ENCODE peak calls at places on chromosomes 7 and 10, in six cellular contexts. M is GM20000; X is activated naive CD8-positive, alpha-beta T cell treated with anti-CD3 and anti-CD28 coated beads, Interleukin-2, amount 50 U/mL, for 24 hours; H is naive thymus-derived CD8-positive, alpha-beta T cell; J is stimulated activated CD4-positive, alpha-beta T cell treated with anti-CD3 and anti-CD28 coated beads, Interleukin-4, amount 100 ng/mL, for 48 hours; A is NCI-H1105 treated with DMSO at 0.1 percent for 48 hours. D is an unnamed sample.

GRCh38 chr7:18013936-18014335 is 13.7 kb downstream of the PRPS1L1 start:
- DNase-seq in X (no peak), H (no peak), A (no peak), J (no peak), M (no peak), D (no peak)

GRCh38 chr10:112951349-112952281 is 1.6 kb downstream of the TCF7L2 start:
- DNase-seq in M (peak; percentile 56), J (no peak), H (peak; percentile 49), A (no peak), X (peak; percentile 50), D (no peak)

GRCh38 chr10:113993489-113993932 is 50.2 kb upstream of the ADRB1 start:
- DNase-seq in J (no peak), M (peak; percentile 26), X (no peak), H (no peak), A (no peak), D (no peak)

GRCh38 chr10:29617880-29618340 is 16.9 kb downstream of the SVIL start:
- DNase-seq in A (no peak), M (no peak), H (no peak), X (no peak), J (no peak), D (peak; percentile 5)

GRCh38 chr7:158782638-158783490 is 46.4 kb downstream of the ESYT2 start:
- DNase-seq in X (no peak), J (no peak), M (no peak), A (no peak), H (peak; percentile 15), D (no peak)

GRCh38 chr10:23195846-23196200 is 3.7 kb downstream of the PTF1A start:
- DNase-seq in X (no peak), H (no peak), J (no peak), M (no peak), A (no peak), D (no peak)

GRCh38 chr7:135213831-135214230 is 2.5 kb upstream of the WDR91 start:
- DNase-seq in A (no peak), J (no peak), M (no peak), X (no peak), H (no peak), D (no peak)

GRCh38 chr7:71393661-71394060 is 261.7 kb downstream of the GALNT17 start:
- DNase-seq in X (no peak), H (no peak), A (no peak), M (no peak), J (no peak), D (no peak)

GRCh38 chr10:91137822-91138221 is 82.6 kb upstream of the PCGF5 start:
- DNase-seq in J (no peak), X (no peak), M (no peak), H (no peak), A (peak; percentile 75), D (no peak)

GRCh38 chr10:129055966-129056365 is 411.1 kb upstream of the MGMT start:
- DNase-seq in J (no peak), M (no peak), A (no peak), H (no peak), X (no peak), D (no peak)

GRCh38 chr7:46515844-46516590 is 594.9 kb upstream of the IGFBP3 start:
- DNase-seq in A (no peak), J (no peak), H (no peak), M (peak; percentile 4), X (no peak), D (no peak)

GRCh38 chr10:88027570-88027969 is 164.1 kb downstream of the PTEN start:
- DNase-seq in M (peak; percentile 29), X (no peak), J (no peak), H (no peak), A (no peak), D (no peak)

GRCh38 chr7:6116216-6116615 is 85.0 kb downstream of the ANKRD61 start:
- DNase-seq in A (no peak), X (no peak), M (no peak), J (no peak), H (no peak), D (no peak)

GRCh38 chr10:67115972-67116371 is 190.1 kb downstream of the LRRTM3 start:
- DNase-seq in M (no peak), X (no peak), H (no peak), A (no peak), J (no peak), D (peak; percentile 43)

GRCh38 chr7:129066290-129067131 is 11.6 kb upstream of the TNPO3 start:
- DNase-seq in H (no peak), J (no peak), A (no peak), M (no peak), X (no peak), D (no peak)

GRCh38 chr10:18594574-18595156 is 56.7 kb downstream of the NSUN6 start:
- DNase-seq in H (no peak), A (no peak), M (no peak), X (no peak), J (no peak), D (no peak)

GRCh38 chr10:71678057-71678805 is 41.3 kb downstream of the C10orf105 start:
- DNase-seq in M (no peak), H (no peak), A (no peak), J (no peak), X (no peak), D (no peak)

GRCh38 chr7:120353171-120353570 is 80.2 kb downstream of the KCND2 start:
- DNase-seq in H (no peak), A (no peak), M (no peak), X (no peak), J (no peak), D (no peak)

GRCh38 chr10:58994226-58995057 is 182.0 kb upstream of the PHYHIPL start:
- DNase-seq in H (no peak), X (no peak), A (no peak), M (no peak), J (no peak), D (no peak)

GRCh38 chr10:78513330-78513729 is 479.7 kb downstream of the RPS24 start:
- DNase-seq in M (no peak), H (no peak), A (no peak), J (no peak), X (no peak), D (no peak)

GRCh38 chr10:17479822-17480221 is 25.4 kb upstream of the ST8SIA6 start:
- DNase-seq in A (no peak), M (no peak), H (no peak), X (no peak), J (no peak), D (no peak)

GRCh38 chr7:93231264-93231663 is 902 bp upstream of the VPS50 start:
- DNase-seq in A (peak; percentile 36), H (no peak), X (no peak), M (no peak), J (no peak), D (no peak)

GRCh38 chr7:88091988-88092675 is 127.7 kb downstream of the SRI start:
- DNase-seq in H (no peak), X (no peak), J (no peak), A (no peak), M (no peak), D (peak; percentile 88)

GRCh38 chr7:39493929-39494328 is 72.3 kb upstream of the YAE1 start:
- DNase-seq in A (no peak), M (no peak), J (no peak), X (no peak), H (no peak), D (no peak)

GRCh38 chr7:107244613-107245012 is 75.8 kb downstream of the HBP1 start:
- DNase-seq in M (no peak), J (no peak), H (no peak), A (no peak), X (no peak), D (no peak)

GRCh38 chr7:44143606-44144250 is 2.6 kb upstream of the MYL7 start:
- DNase-seq in M (no peak), A (no peak), X (no peak), J (no peak), H (no peak), D (no peak)

GRCh38 chr10:42878134-42878820 is 95.7 kb downstream of the BMS1 start:
- DNase-seq in A (no peak), X (no peak), H (no peak), J (no peak), M (no peak), D (no peak)

GRCh38 chr10:99583702-99584101 is 36.5 kb downstream of the SLC25A28 start:
- DNase-seq in A (no peak), H (no peak), X (no peak), J (no peak), M (no peak), D (no peak)

GRCh38 chr7:75534727-75535307 is 42.7 kb downstream of the SPDYE5 start:
- DNase-seq in X (no peak), A (no peak), H (no peak), J (no peak), M (peak; percentile 73), D (peak; percentile 4)

GRCh38 chr7:24966802-24967201 is 13.2 kb downstream of the OSBPL3 start:
- DNase-seq in A (no peak), X (no peak), M (no peak), J (no peak), H (no peak), D (no peak)

GRCh38 chr7:149804106-149804505 is 30.7 kb upstream of the ZNF467 start:
- DNase-seq in X (no peak), A (no peak), M (no peak), H (no peak), J (no peak), D (no peak)